ENCODE peak calls at places on chromosomes 16 and 17, in ten cellular contexts. One of them, this sample, is unnamed.

GRCh38 chr16:13178318-13178717 is 276.9 kb downstream of the SHISA9 start:
- DNase-seq in astrocyte of the spinal cord: no peak
- DNase-seq in adrenal gland: no peak
- DNase-seq in BJ: no peak
- DNase-seq in thoracic aorta: no peak
- DNase-seq in Peyer's patch: no peak
- DNase-seq in lower leg skin: no peak
- DNase-seq in upper lobe of right lung: no peak
- DNase-seq in fibroblast of pulmonary artery: no peak
- DNase-seq in epithelial cell of esophagus: no peak
- DNase-seq in this sample: no peak

GRCh38 chr16:68417711-68418301 is 30.5 kb downstream of the SMPD3 start:
- DNase-seq in astrocyte of the spinal cord: no peak
- DNase-seq in adrenal gland: no peak
- DNase-seq in BJ: no peak
- DNase-seq in thoracic aorta: no peak
- DNase-seq in Peyer's patch: peak
- DNase-seq in lower leg skin: no peak
- DNase-seq in upper lobe of right lung: peak
- DNase-seq in fibroblast of pulmonary artery: no peak
- DNase-seq in epithelial cell of esophagus: peak
- DNase-seq in this sample: no peak

GRCh38 chr17:64491034-64491860 is 5.6 kb downstream of the POLG2 start:
- DNase-seq in astrocyte of the spinal cord: peak
- DNase-seq in adrenal gland: no peak
- DNase-seq in BJ: no peak
- DNase-seq in thoracic aorta: no peak
- DNase-seq in Peyer's patch: no peak
- DNase-seq in lower leg skin: no peak
- DNase-seq in upper lobe of right lung: no peak
- DNase-seq in fibroblast of pulmonary artery: peak
- DNase-seq in epithelial cell of esophagus: peak
- DNase-seq in this sample: no peak

GRCh38 chr17:59893617-59894100 is 738 bp downstream of the RPS6KB1 start:
- DNase-seq in astrocyte of the spinal cord: peak
- DNase-seq in adrenal gland: peak
- DNase-seq in BJ: no peak
- DNase-seq in thoracic aorta: no peak
- DNase-seq in Peyer's patch: no peak
- DNase-seq in lower leg skin: no peak
- DNase-seq in upper lobe of right lung: no peak
- DNase-seq in fibroblast of pulmonary artery: peak
- DNase-seq in epithelial cell of esophagus: peak
- DNase-seq in this sample: no peak

GRCh38 chr17:19250421-19251141 is 13.4 kb downstream of the EPN2 start:
- DNase-seq in astrocyte of the spinal cord: no peak
- DNase-seq in adrenal gland: peak
- DNase-seq in BJ: no peak
- DNase-seq in thoracic aorta: no peak
- DNase-seq in Peyer's patch: no peak
- DNase-seq in lower leg skin: peak
- DNase-seq in upper lobe of right lung: no peak
- DNase-seq in fibroblast of pulmonary artery: no peak
- DNase-seq in epithelial cell of esophagus: no peak
- DNase-seq in this sample: no peak

GRCh38 chr17:49318438-49318965 is 43.5 kb downstream of the ZNF652 start:
- DNase-seq in astrocyte of the spinal cord: no peak
- DNase-seq in adrenal gland: no peak
- DNase-seq in BJ: no peak
- DNase-seq in thoracic aorta: no peak
- DNase-seq in Peyer's patch: no peak
- DNase-seq in lower leg skin: no peak
- DNase-seq in upper lobe of right lung: no peak
- DNase-seq in fibroblast of pulmonary artery: no peak
- DNase-seq in epithelial cell of esophagus: no peak
- DNase-seq in this sample: no peak

GRCh38 chr17:36755586-36755985 is 154.2 kb downstream of the MRM1 start:
- DNase-seq in astrocyte of the spinal cord: no peak
- DNase-seq in adrenal gland: no peak
- DNase-seq in BJ: no peak
- DNase-seq in thoracic aorta: no peak
- DNase-seq in Peyer's patch: no peak
- DNase-seq in lower leg skin: no peak
- DNase-seq in upper lobe of right lung: no peak
- DNase-seq in fibroblast of pulmonary artery: peak
- DNase-seq in epithelial cell of esophagus: peak
- DNase-seq in this sample: no peak

GRCh38 chr16:17117906-17118577 is 352.7 kb downstream of the XYLT1 start:
- DNase-seq in astrocyte of the spinal cord: no peak
- DNase-seq in adrenal gland: no peak
- DNase-seq in BJ: no peak
- DNase-seq in thoracic aorta: no peak
- DNase-seq in Peyer's patch: no peak
- DNase-seq in lower leg skin: peak
- DNase-seq in upper lobe of right lung: no peak
- DNase-seq in fibroblast of pulmonary artery: no peak
- DNase-seq in epithelial cell of esophagus: no peak
- DNase-seq in this sample: no peak

GRCh38 chr16:83011939-83012338 is 385.2 kb downstream of the CDH13 start:
- DNase-seq in astrocyte of the spinal cord: no peak
- DNase-seq in adrenal gland: no peak
- DNase-seq in BJ: peak
- DNase-seq in thoracic aorta: no peak
- DNase-seq in Peyer's patch: no peak
- DNase-seq in lower leg skin: no peak
- DNase-seq in upper lobe of right lung: no peak
- DNase-seq in fibroblast of pulmonary artery: no peak
- DNase-seq in epithelial cell of esophagus: no peak
- DNase-seq in this sample: no peak

GRCh38 chr17:19248149-19248922 is 11.2 kb downstream of the EPN2 start:
- DNase-seq in astrocyte of the spinal cord: no peak
- DNase-seq in adrenal gland: no peak
- DNase-seq in BJ: no peak
- DNase-seq in thoracic aorta: no peak
- DNase-seq in Peyer's patch: no peak
- DNase-seq in lower leg skin: no peak
- DNase-seq in upper lobe of right lung: no peak
- DNase-seq in fibroblast of pulmonary artery: no peak
- DNase-seq in epithelial cell of esophagus: peak
- DNase-seq in this sample: no peak

GRCh38 chr17:79513206-79513605 is 97.6 kb downstream of the RBFOX3 start:
- DNase-seq in astrocyte of the spinal cord: no peak
- DNase-seq in adrenal gland: no peak
- DNase-seq in BJ: no peak
- DNase-seq in thoracic aorta: no peak
- DNase-seq in Peyer's patch: no peak
- DNase-seq in lower leg skin: no peak
- DNase-seq in upper lobe of right lung: no peak
- DNase-seq in fibroblast of pulmonary artery: no peak
- DNase-seq in epithelial cell of esophagus: no peak
- DNase-seq in this sample: no peak

GRCh38 chr17:1460233-1460632 is 4.2 kb upstream of the CRK start:
- DNase-seq in astrocyte of the spinal cord: no peak
- DNase-seq in adrenal gland: peak
- DNase-seq in BJ: no peak
- DNase-seq in thoracic aorta: peak
- DNase-seq in Peyer's patch: no peak
- DNase-seq in lower leg skin: peak
- DNase-seq in upper lobe of right lung: peak
- DNase-seq in fibroblast of pulmonary artery: no peak
- DNase-seq in epithelial cell of esophagus: peak
- DNase-seq in this sample: no peak

DNA sequence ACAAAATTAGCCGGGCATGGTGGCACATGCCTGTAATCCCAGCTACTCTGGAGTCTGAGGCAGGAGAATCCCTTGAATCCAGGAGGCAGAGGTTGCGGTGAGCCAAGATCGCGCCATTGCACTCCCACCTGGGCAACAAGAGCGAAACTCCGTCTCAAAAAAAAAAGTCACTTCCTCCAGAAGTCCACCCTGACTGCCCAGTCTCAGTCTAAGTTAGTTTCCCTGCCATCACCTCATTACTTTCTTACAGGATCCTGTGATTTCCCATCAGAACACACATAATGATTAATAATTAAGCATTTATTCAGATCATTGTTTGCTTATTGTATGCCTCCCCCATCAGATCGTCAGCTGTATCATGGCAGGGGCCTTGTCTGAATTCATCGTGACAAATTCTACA is 31.6 kb downstream of the ABCC3 start:
- DNase-seq in astrocyte of the spinal cord: no peak
- DNase-seq in adrenal gland: no peak
- DNase-seq in BJ: no peak
- DNase-seq in thoracic aorta: no peak
- DNase-seq in Peyer's patch: no peak
- DNase-seq in lower leg skin: no peak
- DNase-seq in upper lobe of right lung: no peak
- DNase-seq in fibroblast of pulmonary artery: no peak
- DNase-seq in epithelial cell of esophagus: no peak
- DNase-seq in this sample: no peak
- TF ChIP-seq CTCF in astrocyte of the spinal cord: no peak
- TF ChIP-seq CTCF in adrenal gland: no peak
- TF ChIP-seq CTCF in BJ: no peak
- TF ChIP-seq CTCF in thoracic aorta: no peak
- TF ChIP-seq CTCF in Peyer's patch: no peak
- TF ChIP-seq CTCF in lower leg skin: no peak
- TF ChIP-seq CTCF in upper lobe of right lung: no peak
- TF ChIP-seq CTCF in fibroblast of pulmonary artery: no peak
- TF ChIP-seq CTCF in epithelial cell of esophagus: no peak
- TF ChIP-seq CTCF in this sample: no peak

GRCh38 chr16:78235876-78236275 is 136.4 kb downstream of the WWOX start:
- DNase-seq in astrocyte of the spinal cord: no peak
- DNase-seq in adrenal gland: no peak
- DNase-seq in BJ: no peak
- DNase-seq in thoracic aorta: no peak
- DNase-seq in Peyer's patch: no peak
- DNase-seq in lower leg skin: no peak
- DNase-seq in upper lobe of right lung: no peak
- DNase-seq in fibroblast of pulmonary artery: no peak
- DNase-seq in epithelial cell of esophagus: no peak
- DNase-seq in this sample: no peak
- TF ChIP-seq CTCF in astrocyte of the spinal cord: no peak
- TF ChIP-seq CTCF in adrenal gland: no peak
- TF ChIP-seq CTCF in BJ: no peak
- TF ChIP-seq CTCF in thoracic aorta: no peak
- TF ChIP-seq CTCF in Peyer's patch: no peak
- TF ChIP-seq CTCF in lower leg skin: no peak
- TF ChIP-seq CTCF in upper lobe of right lung: no peak
- TF ChIP-seq CTCF in fibroblast of pulmonary artery: no peak
- TF ChIP-seq CTCF in epithelial cell of esophagus: no peak
- TF ChIP-seq CTCF in this sample: no peak

DNA sequence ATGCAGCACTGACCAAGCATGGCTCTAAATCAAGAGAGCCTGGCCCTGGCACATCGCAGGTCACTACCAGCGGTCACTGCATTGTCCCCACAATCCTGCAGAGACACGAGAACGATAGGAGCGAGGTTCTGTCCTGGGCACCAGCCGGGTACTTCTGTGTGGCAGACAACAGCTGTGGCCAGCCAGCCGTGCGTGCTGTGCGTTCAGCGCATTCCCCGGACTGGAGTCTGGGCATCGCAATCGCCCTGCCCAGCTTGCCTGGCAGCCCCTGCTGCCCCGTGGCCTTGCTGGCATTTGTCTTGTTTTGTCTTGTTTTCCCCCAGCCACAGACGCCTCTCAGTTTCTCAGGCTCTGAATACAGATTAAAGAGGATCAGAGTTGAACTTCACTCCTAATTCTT is 33.9 kb downstream of the COTL1 start:
- DNase-seq in astrocyte of the spinal cord: no peak
- DNase-seq in adrenal gland: no peak
- DNase-seq in BJ: no peak
- DNase-seq in thoracic aorta: no peak
- DNase-seq in Peyer's patch: no peak
- DNase-seq in lower leg skin: no peak
- DNase-seq in upper lobe of right lung: no peak
- DNase-seq in fibroblast of pulmonary artery: no peak
- DNase-seq in epithelial cell of esophagus: no peak
- DNase-seq in this sample: no peak
- TF ChIP-seq CTCF in astrocyte of the spinal cord: no peak
- TF ChIP-seq CTCF in adrenal gland: no peak
- TF ChIP-seq CTCF in BJ: no peak
- TF ChIP-seq CTCF in thoracic aorta: no peak
- TF ChIP-seq CTCF in Peyer's patch: no peak
- TF ChIP-seq CTCF in lower leg skin: no peak
- TF ChIP-seq CTCF in upper lobe of right lung: no peak
- TF ChIP-seq CTCF in fibroblast of pulmonary artery: no peak
- TF ChIP-seq CTCF in epithelial cell of esophagus: no peak
- TF ChIP-seq CTCF in this sample: no peak

GRCh38 chr16:81498351-81498750 is 53.7 kb downstream of the CMIP start:
- DNase-seq in astrocyte of the spinal cord: no peak
- DNase-seq in adrenal gland: no peak
- DNase-seq in BJ: no peak
- DNase-seq in thoracic aorta: no peak
- DNase-seq in Peyer's patch: no peak
- DNase-seq in lower leg skin: no peak
- DNase-seq in upper lobe of right lung: no peak
- DNase-seq in fibroblast of pulmonary artery: no peak
- DNase-seq in epithelial cell of esophagus: no peak
- DNase-seq in this sample: no peak

GRCh38 chr16:81499576-81500380 is 55.2 kb downstream of the CMIP start:
- DNase-seq in astrocyte of the spinal cord: no peak
- DNase-seq in adrenal gland: no peak
- DNase-seq in BJ: no peak
- DNase-seq in thoracic aorta: no peak
- DNase-seq in Peyer's patch: no peak
- DNase-seq in lower leg skin: no peak
- DNase-seq in upper lobe of right lung: no peak
- DNase-seq in fibroblast of pulmonary artery: no peak
- DNase-seq in epithelial cell of esophagus: peak
- DNase-seq in this sample: no peak

GRCh38 chr16:81496742-81497141 is 52.1 kb downstream of the CMIP start:
- DNase-seq in astrocyte of the spinal cord: no peak
- DNase-seq in adrenal gland: no peak
- DNase-seq in BJ: no peak
- DNase-seq in thoracic aorta: no peak
- DNase-seq in Peyer's patch: no peak
- DNase-seq in lower leg skin: no peak
- DNase-seq in upper lobe of right lung: no peak
- DNase-seq in fibroblast of pulmonary artery: no peak
- DNase-seq in epithelial cell of esophagus: no peak
- DNase-seq in this sample: no peak

GRCh38 chr16:81495321-81496234 is 51.0 kb downstream of the CMIP start:
- DNase-seq in astrocyte of the spinal cord: no peak
- DNase-seq in adrenal gland: peak
- DNase-seq in BJ: no peak
- DNase-seq in thoracic aorta: no peak
- DNase-seq in Peyer's patch: no peak
- DNase-seq in lower leg skin: peak
- DNase-seq in upper lobe of right lung: peak
- DNase-seq in fibroblast of pulmonary artery: no peak
- DNase-seq in epithelial cell of esophagus: no peak
- DNase-seq in this sample: no peak

DNA sequence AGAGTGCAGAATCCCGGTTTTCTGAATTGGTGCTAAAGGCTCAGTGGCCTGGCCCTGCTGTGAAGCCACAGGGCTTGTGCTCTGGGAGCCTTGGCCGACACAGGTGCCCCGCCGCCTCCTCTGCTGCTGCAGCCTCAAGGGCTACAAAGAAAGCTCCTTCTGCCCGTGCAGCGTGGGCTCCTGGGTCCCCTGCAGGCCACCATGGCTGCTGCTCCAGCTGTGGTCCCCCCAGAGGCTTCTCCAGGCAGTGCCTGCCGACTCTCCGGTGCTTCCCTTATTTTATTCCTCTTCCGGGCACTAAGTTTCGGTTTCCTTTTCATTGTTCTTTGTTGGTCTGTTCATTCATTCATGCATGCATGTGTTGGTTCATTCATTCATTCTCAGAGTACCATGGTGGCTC is 53.1 kb downstream of the CMIP start:
- DNase-seq in astrocyte of the spinal cord: no peak
- DNase-seq in adrenal gland: no peak
- DNase-seq in BJ: no peak
- DNase-seq in thoracic aorta: no peak
- DNase-seq in Peyer's patch: no peak
- DNase-seq in lower leg skin: no peak
- DNase-seq in upper lobe of right lung: no peak
- DNase-seq in fibroblast of pulmonary artery: no peak
- DNase-seq in epithelial cell of esophagus: no peak
- DNase-seq in this sample: no peak
- TF ChIP-seq CTCF in astrocyte of the spinal cord: no peak
- TF ChIP-seq CTCF in adrenal gland: no peak
- TF ChIP-seq CTCF in BJ: no peak
- TF ChIP-seq CTCF in thoracic aorta: peak
- TF ChIP-seq CTCF in Peyer's patch: peak
- TF ChIP-seq CTCF in lower leg skin: no peak
- TF ChIP-seq CTCF in upper lobe of right lung: peak
- TF ChIP-seq CTCF in fibroblast of pulmonary artery: no peak
- TF ChIP-seq CTCF in epithelial cell of esophagus: no peak
- TF ChIP-seq CTCF in this sample: no peak

This sample was measured in mesothelial cell of epicardium.